ENCODE peak calls at places on chromosomes 16 and 17, in six cellular contexts. J, H, S, G, D and I are unnamed samples.

GRCh38 chr17:62059394-62059793 is 5.7 kb downstream of the MED13 start:
- DNase-seq in J (no peak), H (no peak), S (no peak), G (no peak), D (no peak), I (no peak)

GRCh38 chr17:77707546-77707945 is 251.0 kb upstream of the TNRC6C start:
- DNase-seq in J (no peak), H (no peak), S (no peak), G (peak), D (no peak), I (no peak)

GRCh38 chr16:17470002-17470870 is 524 bp downstream of the XYLT1 start:
- DNase-seq in J (no peak), H (peak), S (peak), G (no peak), D (no peak), I (peak)

GRCh38 chr17:56292010-56292409 is 138.7 kb downstream of the ANKFN1 start:
- DNase-seq in J (no peak), H (peak), S (no peak), G (no peak), D (peak), I (no peak)

GRCh38 chr17:31068291-31068690 is 26.5 kb upstream of the NF1 start:
- DNase-seq in J (peak), H (peak), S (no peak), G (no peak), D (peak), I (peak)

GRCh38 chr17:80219013-80219776 is 938 bp downstream of the SGSH start:
- DNase-seq in J (peak), H (peak), S (peak), G (no peak), D (peak), I (peak)

GRCh38 chr17:29158515-29159275 is 21.5 kb downstream of the MYO18A start:
- DNase-seq in J (peak), H (no peak), S (no peak), G (no peak), D (no peak), I (peak)

GRCh38 chr17:72900542-72900941 is 191.9 kb downstream of the SLC39A11 start:
- DNase-seq in J (no peak), H (no peak), S (no peak), G (no peak), D (peak), I (no peak)

GRCh38 chr17:45953561-45953960 is 45.5 kb upstream of the STH start:
- DNase-seq in J (no peak), H (no peak), S (no peak), G (no peak), D (no peak), I (no peak)

GRCh38 chr17:75344664-75345063 is 55.4 kb upstream of the SLC25A19 start:
- DNase-seq in J (no peak), H (no peak), S (no peak), G (no peak), D (no peak), I (no peak)

GRCh38 chr17:45631941-45632340 is 141.4 kb upstream of the PLEKHM1 start:
- DNase-seq in J (no peak), H (no peak), S (no peak), G (no peak), D (no peak), I (no peak)

GRCh38 chr17:5468075-5468473 is 708 bp downstream of the DHX33 start:
- DNase-seq in J (no peak), H (peak), S (no peak), G (no peak), D (no peak), I (no peak)

GRCh38 chr16:1740781-1741490 is 30.4 kb downstream of the NME3 start:
- DNase-seq in J (no peak), H (no peak), S (no peak), G (no peak), D (no peak), I (no peak)

GRCh38 chr17:42783062-42783777 is 2.8 kb downstream of the WNK4 start:
- DNase-seq in J (peak), H (peak), S (no peak), G (no peak), D (peak), I (no peak)

GRCh38 chr16:30977502-30977901 is 7.5 kb upstream of the HSD3B7 start:
- DNase-seq in J (no peak), H (no peak), S (no peak), G (no peak), D (no peak), I (no peak)

GRCh38 chr17:68356520-68356919 is 65.2 kb downstream of the ARSG start:
- DNase-seq in J (no peak), H (no peak), S (no peak), G (no peak), D (no peak), I (no peak)

GRCh38 chr17:79993390-79994221 is 42.1 kb downstream of the TBC1D16 start:
- DNase-seq in J (peak), H (peak), S (peak), G (no peak), D (no peak), I (peak)

GRCh38 chr16:55478827-55479559 is at the start of gene MMP2:
- DNase-seq in J (peak), H (no peak), S (no peak), G (no peak), D (peak), I (peak)

GRCh38 chr17:17783121-17783824 is 53.5 kb downstream of the SREBF1 start:
- DNase-seq in J (peak), H (peak), S (peak), G (no peak), D (peak), I (peak)

GRCh38 chr16:53960050-53960812 is 256.3 kb downstream of the FTO start:
- DNase-seq in J (no peak), H (no peak), S (no peak), G (no peak), D (no peak), I (no peak)

GRCh38 chr16:30185683-30186421 is 2.5 kb downstream of the CORO1A start:
- DNase-seq in J (no peak), H (no peak), S (peak), G (no peak), D (no peak), I (peak)

GRCh38 chr16:56301391-56301850 is 110.1 kb downstream of the GNAO1 start:
- DNase-seq in J (peak), H (no peak), S (no peak), G (no peak), D (no peak), I (no peak)

GRCh38 chr17:65698381-65699061 is 137.1 kb upstream of the AXIN2 start:
- DNase-seq in J (peak), H (no peak), S (no peak), G (no peak), D (peak), I (no peak)

GRCh38 chr17:58822148-58823050 is 66.7 kb downstream of the PPM1E start:
- DNase-seq in J (no peak), H (no peak), S (no peak), G (no peak), D (no peak), I (no peak)

GRCh38 chr16:72797606-72798005 is 250.3 kb downstream of the ZFHX3 start:
- DNase-seq in J (no peak), H (no peak), S (no peak), G (no peak), D (no peak), I (peak)

GRCh38 chr17:48102700-48103378 is 1.6 kb upstream of the CBX1 start:
- DNase-seq in J (no peak), H (no peak), S (no peak), G (no peak), D (no peak), I (no peak)

GRCh38 chr17:76405967-76406647 is 21.7 kb downstream of the SPHK1 start:
- DNase-seq in J (no peak), H (no peak), S (peak), G (no peak), D (no peak), I (peak)

GRCh38 chr17:1645207-1646171 is at the start of gene SCARF1:
- DNase-seq in J (peak), H (no peak), S (no peak), G (no peak), D (peak), I (peak)

GRCh38 chr16:49273771-49274170 is 7.9 kb downstream of the CBLN1 start:
- DNase-seq in J (no peak), H (no peak), S (no peak), G (peak), D (no peak), I (no peak)

GRCh38 chr17:61536417-61536955 is 54.5 kb downstream of the NACA2 start:
- DNase-seq in J (no peak), H (no peak), S (no peak), G (no peak), D (no peak), I (no peak)

GRCh38 chr17:4003131-4003500 is 38.9 kb upstream of the ATP2A3 start:
- DNase-seq in J (no peak), H (no peak), S (no peak), G (no peak), D (no peak), I (no peak)

GRCh38 chr17:66633322-66633965 is 201.5 kb upstream of the CACNG5 start:
- DNase-seq in J (peak), H (no peak), S (no peak), G (no peak), D (no peak), I (no peak)

GRCh38 chr16:644556-644955 is 2.9 kb downstream of the MCRIP2 start:
- DNase-seq in J (no peak), H (no peak), S (no peak), G (no peak), D (no peak), I (no peak)

GRCh38 chr16:67301080-67301757 is 21.9 kb downstream of the PLEKHG4 start:
- DNase-seq in J (no peak), H (no peak), S (no peak), G (no peak), D (no peak), I (peak)
- H3K27ac ChIP-seq in J (no peak), H (no peak), S (no peak), G (peak), D (no peak), I (no peak)

GRCh38 chr17:18888766-18889290 is 30.9 kb downstream of the PRPSAP2 start:
- DNase-seq in J (no peak), H (no peak), S (no peak), G (no peak), D (peak), I (no peak)

GRCh38 chr17:18891541-18891940 is 33.6 kb downstream of the PRPSAP2 start:
- DNase-seq in J (no peak), H (no peak), S (no peak), G (no peak), D (no peak), I (no peak)

GRCh38 chr17:18889658-18890057 is 31.7 kb downstream of the PRPSAP2 start:
- DNase-seq in J (no peak), H (no peak), S (no peak), G (no peak), D (peak), I (peak)
- H3K4me3 ChIP-seq in J (no peak), H (no peak), S (no peak), G (no peak), D (no peak), I (no peak)

GRCh38 chr17:27578718-27579085 is 52.3 kb upstream of the LGALS9 start:
- DNase-seq in J (peak), H (peak), S (no peak), G (no peak), D (no peak), I (no peak)
- H3K27ac ChIP-seq in J (peak), H (no peak), S (peak), G (no peak), D (peak), I (peak)

GRCh38 chr17:32792207-32792606 is 84.7 kb downstream of the MYO1D start:
- DNase-seq in J (no peak), H (no peak), S (no peak), G (no peak), D (no peak), I (no peak)

GRCh38 chr17:32793841-32794240 is 83.1 kb downstream of the MYO1D start:
- DNase-seq in J (no peak), H (no peak), S (no peak), G (no peak), D (peak), I (no peak)

GRCh38 chr17:32798938-32799337 is 78.0 kb downstream of the MYO1D start:
- DNase-seq in J (no peak), H (no peak), S (no peak), G (no peak), D (peak), I (no peak)

GRCh38 chr17:32795339-32795979 is 81.5 kb downstream of the MYO1D start:
- DNase-seq in J (no peak), H (no peak), S (no peak), G (no peak), D (peak), I (no peak)

DNA sequence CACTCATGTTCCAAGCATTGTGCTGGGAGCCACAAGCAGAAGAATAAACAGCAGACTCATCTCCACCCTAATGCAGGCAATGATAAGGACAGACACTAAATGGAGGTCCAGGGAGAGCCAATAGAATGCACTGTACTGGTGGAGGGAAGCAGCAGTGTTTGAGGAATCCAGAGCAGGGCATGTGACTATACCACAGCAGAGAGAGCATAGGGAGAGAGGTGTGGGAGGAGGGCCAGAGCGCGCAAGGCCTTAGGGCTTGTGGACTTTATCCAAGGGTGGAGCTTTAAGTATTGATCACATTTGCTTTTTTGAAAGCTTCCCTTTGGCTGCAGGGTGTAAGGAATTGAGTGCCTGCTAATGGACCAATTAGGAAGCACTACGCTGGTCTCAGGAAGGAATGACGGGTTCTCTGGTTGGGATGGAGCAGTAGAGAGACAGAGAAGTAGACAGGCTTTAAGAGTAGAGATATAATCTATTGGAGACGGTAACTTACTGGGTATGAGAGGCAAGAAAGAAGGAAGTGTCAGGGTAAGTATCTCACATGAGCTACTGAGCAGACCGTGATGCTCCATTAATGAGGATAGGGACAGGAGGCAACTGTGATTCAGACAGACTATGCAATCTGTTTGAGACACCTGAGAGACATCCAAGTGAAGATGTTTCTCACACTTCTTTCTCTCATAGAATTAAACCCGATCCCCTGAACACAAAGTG is 82.2 kb downstream of the MYO1D start:
- DNase-seq in J (no peak), H (no peak), S (peak), G (no peak), D (peak), I (no peak)
- H3K4me3 ChIP-seq in J (no peak), H (no peak), S (no peak), G (no peak), D (no peak), I (no peak)

GRCh38 chr16:21666772-21667171 is 3.0 kb downstream of the OTOA start:
- DNase-seq in J (no peak), H (no peak), S (no peak), G (no peak), D (no peak), I (no peak)
- H3K27ac ChIP-seq in J (no peak), H (no peak), S (no peak), G (no peak), D (no peak), I (no peak)

DNA sequence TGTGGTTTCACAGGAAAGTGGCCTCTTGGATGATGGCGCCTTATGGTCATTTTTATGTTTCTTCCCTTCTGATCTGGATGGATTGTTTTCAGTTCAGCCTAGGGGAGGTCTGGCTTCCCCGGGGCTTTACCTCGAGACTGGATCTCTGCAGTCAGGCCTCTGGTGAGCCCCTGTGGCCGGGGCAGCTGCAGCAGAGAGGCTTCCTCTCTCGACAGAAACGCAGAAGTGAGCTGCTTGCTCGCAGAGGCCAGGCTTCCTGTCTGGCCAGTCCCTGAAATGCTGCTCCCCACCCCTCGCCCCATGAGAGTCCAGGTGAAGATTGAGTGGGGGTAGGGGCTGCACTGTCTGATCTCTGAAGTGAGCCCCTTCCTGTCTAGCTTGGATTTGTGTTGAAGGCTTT is 44.0 kb downstream of the PLCG2 start:
- DNase-seq in J (peak), H (no peak), S (no peak), G (no peak), D (peak), I (peak)
- H3K4me3 ChIP-seq in J (no peak), H (no peak), S (no peak), G (no peak), D (no peak), I (no peak)